ENCODE peak calls at places on chromosomes 6 and 20, in eight cellular contexts. Q, P, H, S, V, W, G and B are unnamed samples.

GRCh38 chr6:169839029-169839481 is 87.6 kb downstream of the ERMARD start:
- DNase-seq in Q (no peak), P (no peak), H (no peak), S (no peak), V (no peak), W (no peak), G (no peak), B (no peak)

GRCh38 chr6:165834613-165835259 is 171.7 kb upstream of the PDE10A start:
- DNase-seq in Q (no peak), P (peak), H (peak), S (peak), V (peak), W (peak), G (peak), B (no peak)

GRCh38 chr20:22808628-22809027 is 224.3 kb upstream of the FOXA2 start:
- DNase-seq in Q (no peak), P (no peak), H (no peak), S (no peak), V (no peak), W (no peak), G (no peak), B (no peak)

GRCh38 chr20:62667530-62668440 is 25.5 kb downstream of the SLCO4A1 start:
- DNase-seq in Q (no peak), P (no peak), H (no peak), S (no peak), V (no peak), W (no peak), G (no peak), B (no peak)

GRCh38 chr6:78908621-78909020 is 41.3 kb downstream of the IRAK1BP1 start:
- DNase-seq in Q (no peak), P (no peak), H (no peak), S (no peak), V (no peak), W (no peak), G (no peak), B (no peak)

GRCh38 chr6:50361641-50362331 is 312.1 kb upstream of the DEFB112 start:
- DNase-seq in Q (no peak), P (no peak), H (no peak), S (no peak), V (no peak), W (no peak), G (no peak), B (no peak)

GRCh38 chr6:35727206-35727934 is 9.5 kb upstream of the ARMC12 start:
- DNase-seq in Q (peak), P (peak), H (peak), S (peak), V (peak), W (peak), G (peak), B (peak)

GRCh38 chr6:125132058-125132457 is 21.5 kb upstream of the TPD52L1 start:
- DNase-seq in Q (no peak), P (no peak), H (no peak), S (no peak), V (no peak), W (no peak), G (no peak), B (no peak)

GRCh38 chr6:166779381-166779780 is 152.3 kb upstream of the RPS6KA2 start:
- DNase-seq in Q (no peak), P (no peak), H (no peak), S (no peak), V (no peak), W (no peak), G (no peak), B (no peak)

GRCh38 chr6:75124983-75125382 is 80.9 kb downstream of the COL12A1 start:
- DNase-seq in Q (no peak), P (no peak), H (no peak), S (no peak), V (no peak), W (no peak), G (no peak), B (no peak)

GRCh38 chr6:64083261-64083660 is 447.7 kb downstream of the PHF3 start:
- DNase-seq in Q (no peak), P (no peak), H (no peak), S (no peak), V (no peak), W (no peak), G (no peak), B (no peak)

GRCh38 chr6:75882734-75883133 is 133.7 kb downstream of the MYO6 start:
- DNase-seq in Q (no peak), P (no peak), H (no peak), S (no peak), V (no peak), W (no peak), G (no peak), B (no peak)

GRCh38 chr6:136640132-136640915 is 90.1 kb upstream of the MAP7 start:
- DNase-seq in Q (no peak), P (no peak), H (no peak), S (no peak), V (no peak), W (no peak), G (no peak), B (no peak)

GRCh38 chr20:16209826-16210365 is 363.4 kb downstream of the KIF16B start:
- DNase-seq in Q (no peak), P (no peak), H (no peak), S (no peak), V (no peak), W (no peak), G (no peak), B (no peak)

GRCh38 chr6:123547216-123547978 is 89.4 kb downstream of the TRDN start:
- DNase-seq in Q (no peak), P (no peak), H (no peak), S (no peak), V (no peak), W (no peak), G (no peak), B (no peak)

GRCh38 chr20:47150403-47151152 is 205.9 kb downstream of the ZMYND8 start:
- DNase-seq in Q (peak), P (no peak), H (peak), S (no peak), V (peak), W (peak), G (peak), B (no peak)

GRCh38 chr20:33684533-33685327 is 1.5 kb downstream of the E2F1 start:
- DNase-seq in Q (peak), P (no peak), H (no peak), S (no peak), V (peak), W (no peak), G (no peak), B (no peak)

GRCh38 chr20:17837179-17837578 is 131.4 kb downstream of the SNX5 start:
- DNase-seq in Q (no peak), P (no peak), H (no peak), S (no peak), V (no peak), W (no peak), G (no peak), B (no peak)

GRCh38 chr6:68874747-68875146 is 239.7 kb downstream of the ADGRB3 start:
- DNase-seq in Q (no peak), P (no peak), H (no peak), S (no peak), V (no peak), W (no peak), G (no peak), B (no peak)

GRCh38 chr6:161226005-161226964 is 47.6 kb downstream of the AGPAT4 start:
- DNase-seq in Q (peak), P (no peak), H (no peak), S (peak), V (no peak), W (no peak), G (no peak), B (no peak)

GRCh38 chr6:73041051-73041450 is 184.2 kb downstream of the KHDC1L start:
- DNase-seq in Q (no peak), P (no peak), H (no peak), S (no peak), V (no peak), W (no peak), G (no peak), B (no peak)

GRCh38 chr20:12978613-12979495 is 29.9 kb upstream of the SPTLC3 start:
- DNase-seq in Q (no peak), P (no peak), H (no peak), S (no peak), V (no peak), W (no peak), G (no peak), B (no peak)

GRCh38 chr20:33679758-33680485 is 5.7 kb upstream of the NECAB3 start:
- DNase-seq in Q (no peak), P (no peak), H (no peak), S (no peak), V (no peak), W (no peak), G (no peak), B (peak)

GRCh38 chr20:62726716-62727583 is 18.3 kb downstream of the NTSR1 start:
- DNase-seq in Q (no peak), P (peak), H (no peak), S (no peak), V (no peak), W (no peak), G (peak), B (peak)

GRCh38 chr6:25302156-25302555 is 23.0 kb downstream of the CARMIL1 start:
- DNase-seq in Q (no peak), P (no peak), H (no peak), S (no peak), V (no peak), W (no peak), G (no peak), B (no peak)

GRCh38 chr6:157613011-157613522 is 210.0 kb upstream of the SNX9 start:
- DNase-seq in Q (no peak), P (no peak), H (no peak), S (no peak), V (peak), W (no peak), G (no peak), B (no peak)

GRCh38 chr6:21426841-21427490 is 166.6 kb upstream of the SOX4 start:
- DNase-seq in Q (no peak), P (no peak), H (no peak), S (no peak), V (peak), W (no peak), G (no peak), B (no peak)

GRCh38 chr6:40936810-40937209 is 102.2 kb downstream of the UNC5CL start:
- DNase-seq in Q (peak), P (no peak), H (no peak), S (no peak), V (no peak), W (no peak), G (no peak), B (no peak)

GRCh38 chr20:6122873-6123649 is at the start of gene FERMT1:
- DNase-seq in Q (peak), P (peak), H (peak), S (peak), V (peak), W (peak), G (peak), B (peak)

GRCh38 chr20:38892091-38892981 is 33.9 kb upstream of the FAM83D start:
- DNase-seq in Q (no peak), P (no peak), H (peak), S (no peak), V (no peak), W (no peak), G (no peak), B (no peak)
- H3K4me3 ChIP-seq in Q (no peak), P (no peak), H (no peak), S (no peak), V (no peak), W (no peak), G (no peak), B (no peak)

GRCh38 chr6:36873115-36873514 is 1.5 kb downstream of the PPIL1 start:
- DNase-seq in Q (no peak), P (no peak), H (no peak), S (no peak), V (no peak), W (no peak), G (no peak), B (no peak)

GRCh38 chr6:36874443-36875249 is at the start of gene PPIL1:
- DNase-seq in Q (peak), P (peak), H (peak), S (peak), V (peak), W (peak), G (peak), B (peak)

GRCh38 chr6:36875250-36875633 is 639 bp upstream of the PPIL1 start:
- DNase-seq in Q (no peak), P (no peak), H (no peak), S (no peak), V (no peak), W (no peak), G (no peak), B (no peak)

GRCh38 chr6:36874016-36874442 is 574 bp downstream of the PPIL1 start:
- DNase-seq in Q (no peak), P (no peak), H (peak), S (no peak), V (no peak), W (peak), G (no peak), B (no peak)

DNA sequence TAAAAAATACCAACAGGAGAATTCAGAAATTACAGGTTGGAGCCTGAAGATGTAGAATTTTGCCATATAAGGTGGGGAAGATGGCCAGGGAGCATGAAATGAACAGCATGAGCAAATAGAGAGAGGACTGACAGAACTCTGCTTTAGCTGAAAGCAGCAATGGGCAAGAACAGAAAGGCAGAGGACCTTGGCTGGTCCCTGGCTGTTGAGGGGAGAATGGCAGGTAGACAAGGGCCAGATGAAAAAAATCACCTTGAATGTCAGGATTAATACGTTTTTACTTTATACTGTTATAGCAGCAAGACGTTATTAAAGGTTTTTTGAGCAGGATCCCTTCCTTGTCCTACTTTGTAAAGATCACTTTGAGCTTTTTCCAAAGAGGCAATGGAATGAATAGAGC is 991 bp downstream of the PPIL1 start:
- DNase-seq in Q (no peak), P (no peak), H (no peak), S (no peak), V (no peak), W (no peak), G (no peak), B (no peak)
- H3K27ac ChIP-seq in Q (peak), P (no peak), H (no peak), S (no peak), V (no peak), W (peak), G (peak), B (no peak)

DNA sequence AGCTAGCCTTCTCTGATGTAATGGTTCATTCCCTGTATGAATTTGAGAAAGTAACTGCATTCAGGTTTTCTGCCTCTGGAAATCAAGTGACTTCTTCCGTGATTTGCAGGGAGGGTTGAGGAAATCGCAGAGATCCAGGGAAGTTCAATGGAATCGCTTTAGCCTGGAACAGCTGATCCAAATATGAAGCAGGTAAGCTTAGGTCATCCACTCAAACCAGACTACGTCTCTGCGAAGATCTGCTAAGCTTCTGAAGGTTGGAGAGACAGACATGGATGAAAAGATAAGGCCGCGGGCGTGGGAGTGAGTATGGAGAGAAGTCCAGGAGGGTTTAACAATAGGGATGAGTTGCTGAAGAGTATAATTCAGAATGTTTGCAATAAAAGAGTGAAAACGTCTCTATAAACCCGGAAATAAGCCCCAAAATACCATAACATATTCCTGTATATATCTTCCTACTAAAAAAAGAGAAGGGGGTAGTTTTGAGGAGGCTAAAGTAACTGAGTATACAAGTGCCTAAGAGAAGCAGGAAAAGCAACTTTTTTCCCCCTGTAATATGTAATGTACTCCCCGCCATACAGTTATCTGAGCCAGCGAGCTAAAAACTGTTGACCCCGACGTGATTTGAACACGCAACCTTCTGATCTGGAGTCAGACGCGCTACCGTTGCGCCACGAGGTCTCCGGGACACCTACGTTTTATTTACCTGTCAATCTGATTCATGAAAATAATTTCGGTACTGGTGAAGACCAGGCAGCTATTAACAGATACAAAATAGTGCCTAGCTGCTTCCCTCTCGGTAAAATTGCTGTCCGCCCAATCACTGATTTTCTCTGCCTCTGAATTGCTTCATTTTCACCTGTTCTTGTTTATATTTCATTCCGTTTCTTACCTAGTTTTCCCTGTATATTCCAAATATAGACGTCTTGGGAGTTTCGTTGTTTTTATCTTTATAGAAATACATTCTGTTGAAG is 33.9 kb upstream of the BTN3A2 start:
- DNase-seq in Q (no peak), P (no peak), H (no peak), S (no peak), V (no peak), W (no peak), G (no peak), B (no peak)
- H3K4me3 ChIP-seq in Q (peak), P (no peak), H (no peak), S (no peak), V (no peak), W (no peak), G (peak), B (no peak)

GRCh38 chr20:31604567-31605030 is 490 bp upstream of the ID1 start:
- DNase-seq in Q (peak), P (no peak), H (no peak), S (no peak), V (no peak), W (no peak), G (no peak), B (no peak)
- H3K27ac ChIP-seq in Q (peak), P (peak), H (peak), S (peak), V (peak), W (peak), G (peak), B (peak)

DNA sequence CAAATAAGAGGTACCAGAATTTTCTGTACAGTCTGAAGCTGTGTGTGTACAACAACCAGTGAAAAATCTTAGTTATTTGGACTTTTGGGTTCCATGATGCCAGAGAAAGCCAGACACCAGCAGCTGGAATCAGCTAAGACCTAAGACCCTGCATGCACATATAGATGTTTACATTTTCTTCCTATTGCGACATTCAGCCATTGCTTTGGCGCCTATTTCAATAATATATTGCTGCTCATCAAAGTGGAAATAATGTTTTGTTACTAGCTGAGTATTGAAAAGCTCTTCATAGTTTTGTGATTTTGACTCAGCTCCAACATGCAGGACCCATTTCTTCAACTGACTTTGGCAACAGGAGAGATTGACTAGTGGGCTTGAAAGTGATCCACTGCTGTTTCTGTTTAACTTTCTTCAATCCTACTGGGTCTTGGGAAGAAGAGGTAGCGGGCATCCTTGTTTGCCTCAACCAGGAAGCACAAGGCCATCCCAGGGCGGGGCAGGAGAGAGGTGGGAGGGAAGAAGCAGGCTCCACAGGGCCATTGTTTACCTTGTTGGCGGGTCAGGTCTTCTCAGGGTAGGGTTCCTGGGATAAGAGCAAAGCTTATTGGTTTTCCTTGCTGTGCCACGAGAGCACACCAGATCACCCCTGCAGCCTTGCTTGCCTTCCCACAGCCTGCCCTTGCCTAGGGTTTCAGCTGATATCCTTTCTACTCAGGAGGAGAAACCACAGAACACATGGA is 101.3 kb upstream of the ESR1 start:
- DNase-seq in Q (no peak), P (no peak), H (no peak), S (no peak), V (peak), W (no peak), G (no peak), B (no peak)
- H3K4me3 ChIP-seq in Q (no peak), P (no peak), H (no peak), S (no peak), V (no peak), W (no peak), G (no peak), B (no peak)

DNA sequence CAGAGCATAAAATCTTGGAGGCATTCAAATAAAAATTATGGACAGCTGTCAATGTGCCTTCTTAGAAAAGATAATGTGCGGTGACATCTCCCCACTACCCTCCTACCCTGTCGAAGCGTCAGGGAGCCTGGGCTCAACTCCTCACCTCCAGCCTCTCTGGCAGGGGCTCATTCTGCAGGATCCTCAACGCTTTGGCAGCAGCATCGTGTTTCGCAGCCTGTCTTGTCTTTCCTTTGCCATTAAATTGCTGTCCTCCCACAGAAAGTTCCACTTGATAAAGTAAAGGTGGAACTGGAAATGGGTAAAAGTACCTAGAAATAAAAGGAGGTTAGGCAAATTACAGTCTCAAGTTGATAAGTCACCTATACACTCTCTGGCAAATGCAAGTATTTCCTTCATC is 36.7 kb downstream of the STAU1 start:
- DNase-seq in Q (no peak), P (no peak), H (no peak), S (no peak), V (no peak), W (no peak), G (no peak), B (no peak)
- H3K27ac ChIP-seq in Q (no peak), P (no peak), H (no peak), S (no peak), V (no peak), W (no peak), G (no peak), B (no peak)